ENCODE peak calls at places on chromosome 13, in six cellular contexts. Y, B, F, Z, G and X are unnamed samples.

GRCh38 chr13:49248433-49249002 is 793 bp downstream of the CDADC1 start:
- DNase-seq in Y (no peak), Z (no peak), B (no peak), F (no peak), G (peak; percentile 4), X (no peak)

GRCh38 chr13:105665284-105665683 is 870.2 kb downstream of the EFNB2 start:
- DNase-seq in Z (no peak), Y (no peak), G (no peak), F (peak; percentile 58), B (peak; percentile 54), X (no peak)

GRCh38 chr13:93861818-93862217 is 617.7 kb downstream of the DCT start:
- DNase-seq in G (no peak), B (no peak), Z (peak; percentile 49), F (peak; percentile 92), Y (no peak), X (no peak)

GRCh38 chr13:51105046-51105445 is 6.0 kb downstream of the C13orf42 start:
- DNase-seq in G (no peak), Z (peak; percentile 46), Y (no peak), F (no peak), B (no peak), X (no peak)

GRCh38 chr13:36038785-36039415 is 92.3 kb downstream of the DCLK1 start:
- DNase-seq in F (no peak), Z (no peak), G (no peak), Y (no peak), B (no peak), X (no peak)

GRCh38 chr13:102563267-102563666 is 33.5 kb upstream of the TPP2 start:
- DNase-seq in Y (no peak), G (no peak), B (no peak), Z (no peak), F (no peak), X (no peak)

GRCh38 chr13:84658881-84659661 is 776.8 kb upstream of the SLITRK1 start:
- DNase-seq in B (no peak), G (no peak), Y (no peak), F (no peak), Z (no peak), X (no peak)

GRCh38 chr13:90070837-90071525 is 1276.5 kb upstream of the MIR17HG start:
- DNase-seq in Z (no peak), G (peak; percentile 71), Y (no peak), F (no peak), B (no peak), X (no peak)

GRCh38 chr13:23509781-23510543 is 60.2 kb upstream of the TNFRSF19 start:
- DNase-seq in Z (no peak), B (no peak), G (no peak), F (peak; percentile 62), Y (no peak), X (no peak)

GRCh38 chr13:100409132-100409531 is 179.5 kb downstream of the GGACT start:
- DNase-seq in Y (no peak), Z (no peak), F (peak; percentile 28), G (no peak), B (no peak), X (peak; percentile 32)

GRCh38 chr13:44651724-44652123 is 75.6 kb upstream of the TSC22D1 start:
- DNase-seq in Z (no peak), F (no peak), B (no peak), Y (no peak), G (no peak), X (no peak)

GRCh38 chr13:36088001-36088400 is 43.2 kb downstream of the DCLK1 start:
- DNase-seq in Z (no peak), G (no peak), Y (no peak), B (no peak), F (no peak), X (no peak)

GRCh38 chr13:21047591-21048282 is 13.6 kb downstream of the LATS2 start:
- DNase-seq in Z (no peak), Y (no peak), B (no peak), G (no peak), F (no peak), X (no peak)

GRCh38 chr13:37618554-37618953 is 20.0 kb upstream of the POSTN start:
- DNase-seq in F (peak; percentile 50), G (no peak), Y (no peak), Z (no peak), B (no peak), X (no peak)

GRCh38 chr13:39282400-39282972 is 244.2 kb downstream of the NHLRC3 start:
- DNase-seq in B (no peak), Y (no peak), Z (no peak), G (no peak), F (no peak), X (no peak)

GRCh38 chr13:50732712-50733111 is 110.8 kb downstream of the DLEU7 start:
- DNase-seq in Z (no peak), G (no peak), Y (no peak), F (peak; percentile 50), B (peak; percentile 30), X (no peak)

GRCh38 chr13:84031120-84031519 is 148.8 kb upstream of the SLITRK1 start:
- DNase-seq in F (no peak), Y (no peak), B (no peak), Z (no peak), G (no peak), X (no peak)

GRCh38 chr13:77836423-77836822 is 82.2 kb downstream of the EDNRB start:
- DNase-seq in B (no peak), Y (no peak), Z (no peak), F (peak; percentile 78), G (no peak), X (no peak)

GRCh38 chr13:50130686-50131051 is 115.4 kb downstream of the KCNRG start:
- DNase-seq in B (no peak), Z (peak; percentile 80), F (no peak), Y (peak; percentile 58), G (no peak), X (no peak)

GRCh38 chr13:102399791-102400618 is 1.8 kb downstream of the FGF14 start:
- DNase-seq in Z (peak; percentile 82), F (peak; percentile 14), G (no peak), B (no peak), Y (peak; percentile 50), X (no peak)

GRCh38 chr13:94495806-94496205 is 16.3 kb upstream of the DCT start:
- DNase-seq in F (no peak), B (no peak), G (no peak), Z (no peak), Y (no peak), X (no peak)

GRCh38 chr13:51000576-51001260 is 91.1 kb downstream of the RNASEH2B start:
- DNase-seq in B (peak; percentile 59), Z (no peak), F (peak; percentile 35), Y (no peak), G (no peak), X (no peak)

GRCh38 chr13:110957181-110957884 is 42.5 kb upstream of the ANKRD10 start:
- DNase-seq in F (no peak), B (no peak), G (peak; percentile 7), Z (peak; percentile 71), Y (no peak), X (peak; percentile 24)

GRCh38 chr13:19589312-19589711 is 28.0 kb upstream of the TPTE2 start:
- DNase-seq in F (no peak), Z (no peak), Y (no peak), G (no peak), B (no peak), X (no peak)

GRCh38 chr13:106990594-106990993 is 422.7 kb upstream of the ARGLU1 start:
- DNase-seq in F (no peak), Z (no peak), G (no peak), B (no peak), Y (no peak), X (no peak)

GRCh38 chr13:24626449-24626848 is 53.8 kb upstream of the ATP12A start:
- DNase-seq in B (no peak), Y (no peak), G (no peak), Z (no peak), F (no peak), X (no peak)

GRCh38 chr13:76048675-76049396 is 412.7 kb downstream of the LMO7 start:
- DNase-seq in Y (no peak), B (no peak), G (no peak), F (no peak), Z (no peak), X (no peak)

GRCh38 chr13:67369895-67370660 is 139.9 kb upstream of the PCDH9 start:
- DNase-seq in B (no peak), Y (no peak), G (no peak), Z (no peak), F (peak; percentile 89), X (no peak)

GRCh38 chr13:99197257-99197651 is 3.4 kb upstream of the UBAC2 start:
- DNase-seq in Z (peak; percentile 27), F (no peak), B (no peak), Y (no peak), G (no peak), X (no peak)
- H3K9ac ChIP-seq in Z (no peak overlapping the region), F (no peak overlapping the region), B (no peak overlapping the region), Y (no peak overlapping the region), G (no peak overlapping the region), X (no peak overlapping the region)

GRCh38 chr13:97245011-97245410 is 22.9 kb downstream of the MBNL2 start:
- DNase-seq in B (no peak), Y (no peak), F (no peak), G (no peak), Z (no peak), X (no peak)
- H3K4me1 ChIP-seq in B (peaks cover 11% of the 10 kb centered on the region), Y (peaks cover 11% of the 10 kb centered on the region), F (peaks cover 9% of the 10 kb centered on the region), G (peaks cover 97% of the 10 kb centered on the region), Z (no peaks in the 10 kb centered on the region), X (no peaks in the 10 kb centered on the region)

DNA sequence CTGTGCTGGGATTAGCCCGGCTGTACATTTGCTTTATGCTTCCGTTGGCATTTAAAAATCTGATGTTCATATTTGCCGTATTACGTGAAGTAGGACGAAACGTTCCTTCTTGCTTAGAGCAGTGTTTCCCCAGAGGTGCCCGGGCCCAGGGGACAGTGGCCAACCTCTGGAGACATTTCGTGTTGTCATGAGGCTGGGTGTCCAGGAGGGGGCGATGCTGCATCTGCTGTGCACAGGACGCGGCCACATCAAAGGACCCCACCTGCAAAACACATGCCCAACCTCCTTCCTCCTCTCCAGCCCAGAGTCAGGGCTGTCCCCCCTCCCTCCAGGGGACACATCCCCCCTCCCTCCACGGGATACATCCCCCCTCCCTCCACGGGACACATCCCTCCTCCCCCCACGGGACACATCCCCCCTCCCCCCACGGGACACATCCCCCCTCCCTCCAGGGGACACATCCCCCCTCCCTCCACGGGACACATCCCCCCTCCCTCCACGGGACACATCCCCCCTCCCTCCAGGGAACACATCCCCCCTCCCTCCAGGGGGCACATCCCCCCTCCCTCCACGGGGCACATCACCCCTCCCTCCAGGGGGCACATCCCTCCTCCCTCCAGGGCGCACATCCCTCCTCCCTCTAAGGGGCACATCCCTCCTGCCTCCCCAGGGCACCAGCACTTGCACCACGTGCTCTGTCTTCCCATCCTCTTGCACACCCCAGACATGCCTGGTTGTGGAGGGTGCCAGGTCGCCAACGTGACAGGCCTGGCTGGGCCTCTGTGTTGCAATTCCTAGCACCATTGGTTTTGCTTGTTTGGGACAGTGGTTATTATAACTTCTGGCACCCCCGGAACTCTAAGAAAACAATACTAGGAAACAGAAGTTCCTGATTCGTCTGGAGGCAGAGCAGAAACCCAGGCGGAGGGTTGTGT is 46.7 kb downstream of the GAS6 start:
- DNase-seq in Z (peak; percentile 95), G (peak; percentile 76), B (peak; percentile 70), Y (peak; percentile 91), F (peak; percentile 70), X (peak; percentile 90)
- H3K9ac ChIP-seq in Z (no peak overlapping the region), G (no peak overlapping the region), B (no peak overlapping the region), Y (no peak overlapping the region), F (peak overlapping the region; percentile 30), X (no peak overlapping the region)

DNA sequence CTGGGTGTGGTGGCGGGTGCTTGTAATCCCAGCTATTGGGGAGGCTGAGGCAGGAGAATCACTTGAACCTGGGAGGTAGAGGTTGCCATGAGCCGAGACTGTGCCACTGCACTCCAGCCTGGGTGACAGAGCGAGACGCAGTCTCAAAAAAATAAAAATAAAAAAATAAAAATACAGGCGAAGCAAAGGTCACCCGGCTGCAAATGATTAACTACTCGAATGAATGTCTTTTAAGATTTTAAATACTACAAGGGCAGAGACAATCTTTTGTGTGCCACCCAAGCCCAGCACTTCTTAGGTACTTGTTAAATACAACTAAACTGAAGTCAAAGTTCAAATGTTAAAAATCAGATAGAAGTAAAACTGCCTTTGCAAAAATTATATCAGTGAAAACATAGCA is 6.7 kb downstream of the LNX2 start:
- DNase-seq in B (no peak), F (no peak), Y (no peak), Z (no peak), G (no peak), X (no peak)
- H3K4me1 ChIP-seq in B (peaks cover 15% of the 10 kb centered on the region), F (no peaks in the 10 kb centered on the region), Y (peaks cover 6% of the 10 kb centered on the region), Z (peaks cover 3% of the 10 kb centered on the region), G (peaks cover 57% of the 10 kb centered on the region), X (peaks cover 20% of the 10 kb centered on the region)